ENCODE peak calls at places on chromosome 3, in six cellular contexts. V, G, T, J, Z and D are unnamed samples.

GRCh38 chr3:16467368-16467767 is 46.1 kb downstream of the RFTN1 start:
- ATAC-seq in V (no peak), G (no peak), T (no peak), J (no peak), Z (peak), D (no peak)

GRCh38 chr3:28606283-28606682 is 257.7 kb upstream of the AZI2 start:
- ATAC-seq in V (no peak), G (no peak), T (no peak), J (no peak), Z (no peak), D (no peak)

GRCh38 chr3:7447197-7447769 is 586.4 kb downstream of the GRM7 start:
- ATAC-seq in V (no peak), G (no peak), T (no peak), J (no peak), Z (peak), D (no peak)

GRCh38 chr3:192827208-192827607 is 90.4 kb downstream of the MB21D2 start:
- ATAC-seq in V (no peak), G (no peak), T (no peak), J (no peak), Z (no peak), D (no peak)

GRCh38 chr3:196085534-196085933 is 3.6 kb upstream of the TFRC start:
- ATAC-seq in V (no peak), G (no peak), T (no peak), J (no peak), Z (no peak), D (no peak)

GRCh38 chr3:179158336-179159039 is 10.3 kb downstream of the PIK3CA start:
- ATAC-seq in V (no peak), G (no peak), T (no peak), J (no peak), Z (peak), D (no peak)

GRCh38 chr3:134186391-134186790 is 64.3 kb downstream of the RYK start:
- ATAC-seq in V (no peak), G (no peak), T (no peak), J (no peak), Z (no peak), D (no peak)

GRCh38 chr3:193677734-193678133 is 84.7 kb downstream of the OPA1 start:
- ATAC-seq in V (no peak), G (no peak), T (no peak), J (no peak), Z (no peak), D (no peak)

GRCh38 chr3:133568294-133569014 is 5.0 kb upstream of the CDV3 start:
- ATAC-seq in V (peak), G (peak), T (no peak), J (no peak), Z (no peak), D (no peak)

GRCh38 chr3:11554666-11555065 is 89.0 kb downstream of the VGLL4 start:
- ATAC-seq in V (no peak), G (no peak), T (no peak), J (no peak), Z (no peak), D (no peak)

GRCh38 chr3:11555211-11555782 is 88.4 kb downstream of the VGLL4 start:
- ATAC-seq in V (no peak), G (no peak), T (no peak), J (no peak), Z (no peak), D (no peak)

GRCh38 chr3:11552289-11553264 is 91.1 kb downstream of the VGLL4 start:
- ATAC-seq in V (no peak), G (no peak), T (no peak), J (no peak), Z (no peak), D (no peak)

GRCh38 chr3:11554236-11554610 is 89.5 kb downstream of the VGLL4 start:
- ATAC-seq in V (no peak), G (peak), T (no peak), J (no peak), Z (no peak), D (no peak)

DNA sequence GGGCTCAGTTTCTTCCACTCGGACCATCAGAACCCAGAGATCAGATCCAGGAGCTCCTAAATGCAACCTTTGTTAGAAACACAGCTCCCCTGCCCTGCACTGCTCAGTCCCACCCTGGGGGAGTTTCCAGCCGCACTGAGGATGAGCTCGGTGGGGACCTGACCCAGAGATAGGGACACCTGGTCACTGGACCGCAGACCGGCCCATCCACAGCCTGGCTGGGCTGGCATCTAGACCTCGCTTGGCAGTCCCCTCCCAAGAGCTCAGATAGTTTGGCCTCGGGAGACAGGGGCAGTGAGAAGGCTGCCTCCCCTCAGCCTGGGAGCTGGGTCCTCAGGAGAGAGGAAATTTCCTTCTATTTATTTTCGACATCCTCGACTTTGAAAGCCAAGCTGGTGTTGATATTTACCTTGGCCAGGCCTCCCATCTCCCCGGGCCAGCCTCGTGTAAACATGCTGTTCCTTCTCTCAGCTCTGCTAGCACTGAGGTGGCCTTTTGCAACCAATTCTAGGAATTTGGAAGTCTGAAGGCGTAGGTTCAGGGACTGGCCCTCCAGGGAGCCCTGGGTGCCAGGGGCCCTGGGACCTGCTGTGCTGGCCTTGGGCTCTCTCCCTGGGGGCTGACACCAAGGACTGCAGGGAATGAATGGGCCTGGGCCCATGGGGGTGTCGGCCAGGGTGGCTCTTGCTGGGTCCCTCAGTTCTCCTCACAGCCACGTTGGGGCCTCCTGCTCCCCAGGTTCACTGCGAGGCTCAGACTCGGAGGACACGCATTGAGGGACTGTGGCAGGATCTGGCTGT is 90.1 kb downstream of the VGLL4 start:
- ATAC-seq in V (no peak), G (peak), T (no peak), J (no peak), Z (no peak), D (peak)
- TF ChIP-seq EP300 in V (no peak), G (no peak), T (no peak), J (no peak), Z (no peak), D (no peak)

DNA sequence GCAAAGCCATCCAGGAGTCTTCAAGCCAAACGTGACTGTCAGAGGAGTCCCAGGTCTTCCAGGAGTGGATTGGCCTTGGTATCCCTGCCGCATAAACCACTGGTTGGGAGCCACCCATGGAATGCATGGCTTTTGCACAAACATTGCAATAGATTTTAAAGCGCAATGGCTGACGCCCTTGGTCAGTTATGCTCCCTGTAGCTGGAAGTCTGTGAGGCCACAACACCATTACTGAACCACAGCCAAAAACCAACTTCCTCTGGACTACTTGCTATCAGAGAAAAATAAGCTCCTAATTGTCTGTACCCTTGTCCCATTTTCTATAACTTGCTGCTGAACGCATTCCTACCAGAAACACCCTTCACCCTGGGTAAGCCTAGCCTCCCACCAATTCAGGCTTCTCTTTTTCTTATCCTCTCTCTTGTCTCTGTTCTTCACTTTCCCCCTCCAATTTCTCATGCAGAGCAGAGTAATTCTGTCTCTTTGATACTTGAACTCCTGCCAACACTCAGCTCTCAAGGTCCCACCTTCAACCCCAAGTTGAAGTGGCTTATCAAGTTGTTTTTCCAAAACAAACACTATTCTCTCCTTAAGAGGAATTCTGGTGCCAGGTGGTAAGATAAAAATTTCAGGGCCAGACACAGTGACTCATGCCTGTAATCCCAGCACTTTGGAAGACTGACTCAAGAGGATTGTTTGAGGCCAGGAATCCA is 176.4 kb upstream of the UBE2E1 start:
- ATAC-seq in V (peak), G (no peak), T (no peak), J (no peak), Z (no peak), D (no peak)
- TF ChIP-seq EP300 in V (no peak), G (no peak), T (no peak), J (no peak), Z (no peak), D (no peak)

DNA sequence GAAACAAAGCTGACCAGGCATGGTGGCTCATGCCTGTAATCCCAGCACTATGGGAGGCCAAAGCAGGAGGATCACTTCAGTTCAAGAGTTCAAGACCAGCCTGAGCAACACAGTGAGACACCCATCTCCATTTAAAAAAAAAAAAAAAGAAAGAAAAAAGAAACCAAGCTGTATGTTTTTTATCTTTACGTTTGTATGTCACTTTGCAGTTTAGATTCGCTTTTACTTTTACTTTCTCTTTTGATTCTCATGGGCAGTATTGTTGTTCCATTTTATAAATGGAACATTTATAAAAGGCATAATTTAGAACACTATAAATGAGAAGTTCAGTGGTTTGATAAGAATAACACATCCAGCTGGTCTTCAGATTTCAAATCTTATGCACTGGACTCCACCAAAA is 31.2 kb upstream of the TNIK start:
- ATAC-seq in V (no peak), G (no peak), T (no peak), J (no peak), Z (peak), D (no peak)
- TF ChIP-seq EP300 in V (no peak), G (no peak), T (no peak), J (no peak), Z (no peak), D (no peak)

GRCh38 chr3:136750922-136751258 is 1.3 kb downstream of the STAG1 start:
- ATAC-seq in V (no peak), G (no peak), T (no peak), J (no peak), Z (no peak), D (no peak)

GRCh38 chr3:136752046-136752326 is 192 bp downstream of the STAG1 start:
- ATAC-seq in V (peak), G (peak), T (peak), J (peak), Z (peak), D (peak)

GRCh38 chr3:136753112-136753939 is 1.1 kb upstream of the STAG1 start:
- ATAC-seq in V (no peak), G (peak), T (peak), J (peak), Z (no peak), D (no peak)

GRCh38 chr3:136751259-136752045 is 726 bp downstream of the STAG1 start:
- ATAC-seq in V (peak), G (peak), T (peak), J (no peak), Z (peak), D (peak)

DNA sequence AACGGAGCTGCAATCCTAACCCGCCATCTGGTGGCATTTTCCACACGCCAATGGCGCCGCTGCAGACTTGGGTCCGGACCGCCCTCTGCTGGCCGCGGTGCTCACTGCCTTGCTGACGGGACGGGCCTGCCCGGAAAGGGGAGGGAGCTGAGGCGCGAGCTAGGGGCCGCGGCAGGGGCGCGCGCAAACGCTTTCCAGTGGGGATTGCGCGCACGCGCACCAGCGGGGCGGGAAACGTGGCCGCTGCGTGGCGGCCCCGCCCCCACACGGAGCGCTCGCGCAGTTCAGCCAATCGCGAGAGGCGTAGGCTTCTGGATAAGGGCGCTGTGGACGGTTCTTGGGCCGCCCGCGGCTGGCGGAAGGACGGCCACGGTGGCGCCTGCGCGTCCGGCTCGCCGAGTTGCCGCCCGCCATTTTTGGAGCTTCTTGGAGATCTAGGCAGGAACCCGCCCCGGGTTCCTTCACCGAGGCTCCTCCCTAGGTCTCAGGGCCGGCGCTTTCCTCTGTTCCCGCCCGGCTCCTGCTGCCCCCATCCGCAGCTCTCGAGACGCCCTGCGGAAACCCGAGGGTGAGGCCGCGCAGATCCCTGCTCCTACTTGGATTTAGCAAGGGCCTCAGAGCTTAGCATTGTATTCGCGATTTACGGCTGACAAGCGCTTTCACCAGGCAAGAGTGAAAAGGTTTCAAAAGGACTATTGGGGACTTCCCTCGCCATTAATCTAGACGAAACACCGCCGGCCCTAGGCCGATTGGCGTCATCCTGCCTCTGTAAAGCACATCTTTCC is at the start of gene STAG1:
- ATAC-seq in V (peak), G (peak), T (peak), J (peak), Z (peak), D (peak)
- TF ChIP-seq EP300 in V (no peak), G (no peak), T (peak), J (no peak), Z (peak), D (no peak)

DNA sequence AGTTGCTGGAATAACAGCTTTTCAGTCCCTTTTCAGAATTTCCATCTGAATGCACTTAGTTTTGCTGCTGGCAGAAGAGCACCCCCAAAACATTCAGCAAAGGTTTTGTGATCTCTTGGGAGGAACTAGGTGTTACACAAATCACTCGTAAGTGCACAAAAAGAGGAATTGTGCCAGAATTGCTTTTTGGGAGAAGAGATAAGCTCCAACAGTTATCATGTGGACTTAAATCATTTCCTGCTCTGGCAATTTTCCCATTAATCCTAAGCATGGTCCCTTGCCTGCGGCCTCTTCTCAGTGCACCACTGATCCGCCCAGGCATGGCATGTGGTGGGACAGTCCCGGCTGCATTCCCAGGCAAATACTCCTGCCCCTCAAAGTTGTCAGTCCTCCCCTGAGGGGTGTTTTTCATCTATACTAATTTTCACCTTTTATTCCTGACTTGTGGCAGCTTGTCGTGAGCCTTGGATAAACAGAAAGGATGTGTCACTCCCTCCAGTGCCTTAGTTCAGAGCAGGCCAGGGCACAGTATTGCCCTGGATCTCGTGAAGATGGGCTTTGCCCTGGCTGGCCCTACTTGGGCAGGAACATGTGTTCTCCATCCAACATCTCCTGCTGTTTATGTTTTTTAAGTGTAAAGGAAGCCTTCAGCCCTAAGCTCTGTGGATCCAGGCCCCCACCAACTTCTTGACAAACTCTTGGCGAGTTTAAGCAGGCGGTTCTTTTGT is 44.6 kb upstream of the VILL start:
- ATAC-seq in V (peak), G (no peak), T (no peak), J (peak), Z (no peak), D (peak)
- TF ChIP-seq EP300 in V (no peak), G (no peak), T (peak), J (no peak), Z (no peak), D (no peak)